ENCODE peak calls at places on chromosomes 7 and 10, in seven cellular contexts. One of them, this sample, is unnamed.

GRCh38 chr7:143299840-143300239 is 11.7 kb downstream of the CASP2 start:
- DNase-seq in H1: peak
- DNase-seq in SK-N-SH: peak
- DNase-seq in K562: peak
- DNase-seq in IMR-90: no peak
- DNase-seq in GM12878: no peak
- DNase-seq in A549: peak
- DNase-seq in this sample: peak

GRCh38 chr10:110610308-110610774 is 33.8 kb upstream of the RBM20 start:
- DNase-seq in GM12878: peak
- DNase-seq in H1: no peak
- DNase-seq in SK-N-SH: peak
- DNase-seq in IMR-90: peak
- DNase-seq in A549: peak
- DNase-seq in K562: peak
- DNase-seq in this sample: peak

GRCh38 chr10:35127289-35127891 is 744 bp downstream of the CREM start:
- DNase-seq in GM12878: no peak
- DNase-seq in IMR-90: peak
- DNase-seq in SK-N-SH: peak
- DNase-seq in H1: peak
- DNase-seq in A549: peak
- DNase-seq in K562: peak
- DNase-seq in this sample: peak

GRCh38 chr10:28090506-28090905 is 91.6 kb upstream of the ODAD2 start:
- DNase-seq in SK-N-SH: no peak
- DNase-seq in A549: no peak
- DNase-seq in IMR-90: no peak
- DNase-seq in H1: no peak
- DNase-seq in GM12878: no peak
- DNase-seq in K562: no peak
- DNase-seq in this sample: no peak

GRCh38 chr7:44561962-44562621 is 11.6 kb downstream of the DDX56 start:
- DNase-seq in A549: peak
- DNase-seq in H1: no peak
- DNase-seq in K562: peak
- DNase-seq in IMR-90: peak
- DNase-seq in SK-N-SH: no peak
- DNase-seq in GM12878: no peak
- DNase-seq in this sample: peak

GRCh38 chr7:37097983-37098382 is 350.7 kb downstream of the ELMO1 start:
- DNase-seq in H1: no peak
- DNase-seq in GM12878: no peak
- DNase-seq in K562: no peak
- DNase-seq in IMR-90: no peak
- DNase-seq in SK-N-SH: no peak
- DNase-seq in A549: no peak
- DNase-seq in this sample: no peak

GRCh38 chr10:27742195-27742925 is 3.3 kb downstream of the MKX start:
- DNase-seq in IMR-90: peak
- DNase-seq in H1: peak
- DNase-seq in A549: peak
- DNase-seq in SK-N-SH: peak
- DNase-seq in GM12878: peak
- DNase-seq in K562: peak
- DNase-seq in this sample: peak

GRCh38 chr7:154651501-154651900 is 351.4 kb downstream of the PAXIP1 start:
- DNase-seq in H1: no peak
- DNase-seq in IMR-90: no peak
- DNase-seq in A549: no peak
- DNase-seq in GM12878: no peak
- DNase-seq in SK-N-SH: no peak
- DNase-seq in K562: no peak
- DNase-seq in this sample: no peak

GRCh38 chr7:141649865-141650499 is 52.0 kb downstream of the DENND11 start:
- DNase-seq in IMR-90: peak
- DNase-seq in GM12878: peak
- DNase-seq in SK-N-SH: peak
- DNase-seq in K562: peak
- DNase-seq in H1: no peak
- DNase-seq in A549: peak
- DNase-seq in this sample: peak

GRCh38 chr10:118500477-118501104 is 94.9 kb downstream of the PRLHR start:
- DNase-seq in A549: no peak
- DNase-seq in K562: no peak
- DNase-seq in H1: no peak
- DNase-seq in SK-N-SH: peak
- DNase-seq in IMR-90: no peak
- DNase-seq in GM12878: no peak
- DNase-seq in this sample: no peak

GRCh38 chr10:6231146-6231545 is 28.4 kb downstream of the PFKFB3 start:
- DNase-seq in SK-N-SH: peak
- DNase-seq in GM12878: no peak
- DNase-seq in H1: no peak
- DNase-seq in A549: no peak
- DNase-seq in IMR-90: no peak
- DNase-seq in K562: no peak
- DNase-seq in this sample: no peak

GRCh38 chr10:80108576-80109239 is 23.8 kb upstream of the PLAC9 start:
- DNase-seq in H1: no peak
- DNase-seq in K562: no peak
- DNase-seq in SK-N-SH: no peak
- DNase-seq in IMR-90: no peak
- DNase-seq in A549: no peak
- DNase-seq in GM12878: no peak
- DNase-seq in this sample: no peak

GRCh38 chr7:107463139-107464078 is 6.4 kb upstream of the GPR22 start:
- DNase-seq in H1: no peak
- DNase-seq in GM12878: peak
- DNase-seq in A549: peak
- DNase-seq in K562: peak
- DNase-seq in IMR-90: peak
- DNase-seq in SK-N-SH: peak
- DNase-seq in this sample: peak

GRCh38 chr10:130491011-130491697 is 355.0 kb downstream of the GLRX3 start:
- DNase-seq in H1: no peak
- DNase-seq in IMR-90: no peak
- DNase-seq in GM12878: no peak
- DNase-seq in A549: no peak
- DNase-seq in SK-N-SH: no peak
- DNase-seq in K562: no peak
- DNase-seq in this sample: no peak

GRCh38 chr7:157136372-157136771 is 2.4 kb upstream of the UBE3C start:
- DNase-seq in H1: no peak
- DNase-seq in A549: peak
- DNase-seq in K562: no peak
- DNase-seq in SK-N-SH: no peak
- DNase-seq in IMR-90: peak
- DNase-seq in GM12878: no peak
- DNase-seq in this sample: peak

GRCh38 chr7:99096124-99096887 is 47.6 kb downstream of the SMURF1 start:
- DNase-seq in IMR-90: peak
- DNase-seq in SK-N-SH: no peak
- DNase-seq in K562: no peak
- DNase-seq in H1: no peak
- DNase-seq in A549: no peak
- DNase-seq in GM12878: no peak
- DNase-seq in this sample: peak

GRCh38 chr10:108469940-108470339 is 1305.4 kb upstream of the SORCS1 start:
- DNase-seq in SK-N-SH: no peak
- DNase-seq in GM12878: no peak
- DNase-seq in H1: no peak
- DNase-seq in K562: no peak
- DNase-seq in A549: no peak
- DNase-seq in IMR-90: no peak
- DNase-seq in this sample: no peak

GRCh38 chr10:72953687-72954086 is 919 bp downstream of the PLA2G12B start:
- DNase-seq in GM12878: no peak
- DNase-seq in SK-N-SH: peak
- DNase-seq in H1: peak
- DNase-seq in A549: no peak
- DNase-seq in K562: no peak
- DNase-seq in IMR-90: no peak
- DNase-seq in this sample: peak

GRCh38 chr10:79079074-79079397 is 10.3 kb downstream of the ZMIZ1 start:
- DNase-seq in K562: no peak
- DNase-seq in SK-N-SH: no peak
- DNase-seq in A549: no peak
- DNase-seq in H1: no peak
- DNase-seq in IMR-90: no peak
- DNase-seq in GM12878: no peak
- DNase-seq in this sample: no peak

GRCh38 chr7:44276571-44277101 is 48.8 kb downstream of the CAMK2B start:
- DNase-seq in K562: no peak
- DNase-seq in A549: no peak
- DNase-seq in H1: no peak
- DNase-seq in IMR-90: no peak
- DNase-seq in GM12878: no peak
- DNase-seq in SK-N-SH: no peak
- DNase-seq in this sample: no peak

GRCh38 chr10:6788191-6788590 is 208.1 kb upstream of the PRKCQ start:
- DNase-seq in A549: no peak
- DNase-seq in K562: no peak
- DNase-seq in IMR-90: no peak
- DNase-seq in H1: no peak
- DNase-seq in GM12878: no peak
- DNase-seq in SK-N-SH: no peak
- DNase-seq in this sample: no peak

GRCh38 chr7:3955751-3956696 is 655.0 kb downstream of the SDK1 start:
- DNase-seq in SK-N-SH: no peak
- DNase-seq in A549: peak
- DNase-seq in IMR-90: peak
- DNase-seq in H1: no peak
- DNase-seq in GM12878: peak
- DNase-seq in K562: no peak
- DNase-seq in this sample: no peak

GRCh38 chr7:149552778-149553177 is 55.2 kb upstream of the ZNF746 start:
- DNase-seq in IMR-90: no peak
- DNase-seq in K562: no peak
- DNase-seq in SK-N-SH: no peak
- DNase-seq in GM12878: no peak
- DNase-seq in A549: no peak
- DNase-seq in H1: no peak
- DNase-seq in this sample: no peak

GRCh38 chr7:19060870-19061269 is 56.6 kb downstream of the TWIST1 start:
- DNase-seq in GM12878: no peak
- DNase-seq in K562: no peak
- DNase-seq in H1: no peak
- DNase-seq in SK-N-SH: no peak
- DNase-seq in A549: no peak
- DNase-seq in IMR-90: peak
- DNase-seq in this sample: no peak

GRCh38 chr7:4123823-4124222 is 558.3 kb upstream of the FOXK1 start:
- DNase-seq in K562: no peak
- DNase-seq in H1: no peak
- DNase-seq in IMR-90: peak
- DNase-seq in A549: no peak
- DNase-seq in SK-N-SH: no peak
- DNase-seq in GM12878: no peak
- DNase-seq in this sample: no peak

GRCh38 chr10:43200538-43201390 is 62.5 kb downstream of the CSGALNACT2 start:
- DNase-seq in K562: no peak
- DNase-seq in A549: no peak
- DNase-seq in SK-N-SH: peak
- DNase-seq in IMR-90: no peak
- DNase-seq in H1: no peak
- DNase-seq in GM12878: no peak
- DNase-seq in this sample: no peak

GRCh38 chr10:43201545-43202131 is 63.4 kb downstream of the CSGALNACT2 start:
- DNase-seq in GM12878: no peak
- DNase-seq in A549: no peak
- DNase-seq in K562: no peak
- DNase-seq in IMR-90: no peak
- DNase-seq in H1: peak
- DNase-seq in SK-N-SH: peak
- DNase-seq in this sample: no peak

GRCh38 chr10:43199088-43199683 is 60.9 kb downstream of the CSGALNACT2 start:
- DNase-seq in SK-N-SH: no peak
- DNase-seq in H1: no peak
- DNase-seq in A549: no peak
- DNase-seq in GM12878: no peak
- DNase-seq in K562: no peak
- DNase-seq in IMR-90: no peak
- DNase-seq in this sample: no peak

GRCh38 chr10:43198682-43199005 is 60.4 kb downstream of the CSGALNACT2 start:
- DNase-seq in IMR-90: no peak
- DNase-seq in A549: no peak
- DNase-seq in H1: no peak
- DNase-seq in K562: no peak
- DNase-seq in SK-N-SH: peak
- DNase-seq in GM12878: no peak
- DNase-seq in this sample: no peak

GRCh38 chr10:43199684-43200537 is 61.7 kb downstream of the CSGALNACT2 start:
- DNase-seq in H1: no peak
- DNase-seq in IMR-90: no peak
- DNase-seq in K562: no peak
- DNase-seq in GM12878: no peak
- DNase-seq in A549: no peak
- DNase-seq in SK-N-SH: peak
- DNase-seq in this sample: no peak
- TF ChIP-seq RFX5 in H1: no peak
- TF ChIP-seq RFX5 in IMR-90: no peak
- TF ChIP-seq RFX5 in K562: no peak
- TF ChIP-seq RFX5 in GM12878: no peak
- TF ChIP-seq RFX5 in A549: no peak
- TF ChIP-seq RFX5 in SK-N-SH: no peak
- TF ChIP-seq RFX5 in this sample: no peak

GRCh38 chr10:132883391-132883881 is 58.9 kb downstream of the CFAP46 start:
- DNase-seq in H1: no peak
- DNase-seq in SK-N-SH: no peak
- DNase-seq in GM12878: no peak
- DNase-seq in K562: no peak
- DNase-seq in IMR-90: peak
- DNase-seq in A549: no peak
- DNase-seq in this sample: no peak
- TF ChIP-seq RFX5 in H1: no peak
- TF ChIP-seq RFX5 in SK-N-SH: no peak
- TF ChIP-seq RFX5 in GM12878: no peak
- TF ChIP-seq RFX5 in K562: no peak
- TF ChIP-seq RFX5 in IMR-90: no peak
- TF ChIP-seq RFX5 in A549: no peak
- TF ChIP-seq RFX5 in this sample: no peak

DNA sequence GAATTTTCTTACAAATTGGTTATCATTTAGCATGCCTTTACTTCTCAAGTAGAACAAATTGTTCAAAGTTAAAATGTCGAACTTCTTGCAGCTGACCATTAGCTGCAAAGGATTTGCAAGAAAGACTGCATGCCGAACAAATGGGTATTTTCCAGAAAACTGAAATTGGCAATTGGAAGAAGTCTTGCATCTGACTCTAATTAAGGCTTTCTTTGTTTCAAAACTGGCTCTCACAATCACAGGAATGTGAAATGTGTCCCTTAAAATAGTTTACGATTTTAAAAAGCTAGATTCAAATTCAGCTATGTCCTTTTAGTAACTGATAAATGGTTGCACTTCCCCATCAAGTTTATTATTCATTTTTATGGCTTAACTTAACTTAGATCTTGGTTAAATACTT is 207.9 kb downstream of the ARL4A start:
- DNase-seq in SK-N-SH: no peak
- DNase-seq in IMR-90: no peak
- DNase-seq in K562: no peak
- DNase-seq in H1: no peak
- DNase-seq in GM12878: no peak
- DNase-seq in A549: no peak
- DNase-seq in this sample: no peak
- TF ChIP-seq RFX5 in SK-N-SH: no peak
- TF ChIP-seq RFX5 in IMR-90: no peak
- TF ChIP-seq RFX5 in K562: no peak
- TF ChIP-seq RFX5 in H1: no peak
- TF ChIP-seq RFX5 in GM12878: no peak
- TF ChIP-seq RFX5 in A549: no peak
- TF ChIP-seq RFX5 in this sample: no peak

GRCh38 chr10:113853577-113854018 is 284 bp downstream of the DCLRE1A start:
- DNase-seq in H1: no peak
- DNase-seq in GM12878: no peak
- DNase-seq in K562: no peak
- DNase-seq in A549: no peak
- DNase-seq in IMR-90: peak
- DNase-seq in SK-N-SH: no peak
- DNase-seq in this sample: no peak
- TF ChIP-seq RFX5 in H1: no peak
- TF ChIP-seq RFX5 in GM12878: no peak
- TF ChIP-seq RFX5 in K562: no peak
- TF ChIP-seq RFX5 in A549: no peak
- TF ChIP-seq RFX5 in IMR-90: no peak
- TF ChIP-seq RFX5 in SK-N-SH: no peak
- TF ChIP-seq RFX5 in this sample: no peak

This sample was measured in HepG2.